ENCODE peak calls at places on chromosomes 13 and 19, in six cellular contexts. D is AG08395; E is activated CD4-positive, alpha-beta memory T cell treated with anti-CD3 and anti-CD28 coated beads for 36 hours; V is kidney epithelial cell; F is M059J; I is activated naive CD4-positive, alpha-beta T cell treated with anti-CD3 and anti-CD28 coated beads for 36 hours. M is an unnamed sample.

GRCh38 chr13:110600261-110600819 is 15.0 kb upstream of the NAXD start:
- DNase-seq in F (no peak), I (no peak), D (no peak), E (no peak), V (no peak), M (no peak)

GRCh38 chr19:29576761-29577661 is 29.1 kb upstream of the POP4 start:
- DNase-seq in V (no peak), F (peak), D (no peak), I (peak), E (peak), M (no peak)

GRCh38 chr13:64930636-64931035 is 2299.5 kb downstream of the PCDH9 start:
- DNase-seq in F (no peak), E (no peak), V (no peak), I (no peak), D (no peak), M (no peak)

GRCh38 chr13:110524484-110525254 is 36.9 kb downstream of the RAB20 start:
- DNase-seq in I (peak), D (no peak), V (no peak), E (peak), F (no peak), M (peak)

GRCh38 chr13:94169783-94170513 is 309.5 kb downstream of the DCT start:
- DNase-seq in F (peak), I (no peak), E (no peak), D (peak), V (no peak), M (no peak)

GRCh38 chr13:30119476-30119875 is 187.9 kb downstream of the KATNAL1 start:
- DNase-seq in I (peak), F (peak), V (peak), E (peak), D (peak), M (peak)

GRCh38 chr19:33715462-33715861 is 81.2 kb upstream of the KCTD15 start:
- DNase-seq in F (no peak), D (no peak), E (no peak), I (no peak), V (no peak), M (no peak)

GRCh38 chr19:4379383-4380253 is 20.7 kb downstream of the SH3GL1 start:
- DNase-seq in D (no peak), V (peak), F (peak), I (peak), E (peak), M (peak)

GRCh38 chr19:6417713-6418561 is 6.7 kb downstream of the KHSRP start:
- DNase-seq in D (peak), E (no peak), I (no peak), V (no peak), F (no peak), M (peak)

GRCh38 chr19:18915639-18916038 is 3.5 kb downstream of the COPE start:
- DNase-seq in I (peak), D (peak), V (no peak), F (peak), E (peak), M (peak)

GRCh38 chr19:41646589-41647204 is 19.8 kb upstream of the CEACAM4 start:
- DNase-seq in V (no peak), E (peak), F (no peak), I (peak), D (no peak), M (no peak)

GRCh38 chr19:38265213-38265861 is 964 bp downstream of the SPINT2 start:
- DNase-seq in V (no peak), E (no peak), D (no peak), F (no peak), I (no peak), M (no peak)

GRCh38 chr19:40341601-40342482 is 6.4 kb downstream of the C19orf47 start:
- DNase-seq in D (no peak), I (no peak), F (no peak), V (no peak), E (no peak), M (peak)

GRCh38 chr19:7386308-7386707 is 37.6 kb downstream of the ARHGEF18 start:
- DNase-seq in F (peak), V (no peak), I (peak), D (no peak), E (peak), M (no peak)

GRCh38 chr13:110915057-110915873 is at the start of gene ANKRD10:
- DNase-seq in V (peak), F (peak), I (peak), E (peak), D (peak), M (peak)

GRCh38 chr19:43598445-43599240 is 2.2 kb downstream of the ZNF576 start:
- DNase-seq in I (no peak), D (no peak), F (no peak), V (no peak), E (no peak), M (no peak)

GRCh38 chr19:35247526-35248309 is 1.1 kb upstream of the LSR start:
- DNase-seq in V (peak), I (peak), E (peak), D (no peak), F (no peak), M (no peak)

M was measured in myocyte.